ENCODE peak calls at places on chromosome 6, in four cellular contexts. N is T follicular helper cell, F is NCI-H748 treated with DMSO at 0.1 percent for 48 hours, X is PC-9. Z is an unnamed sample.

GRCh38 chr6:52361945-52362442 is at the start of gene PAQR8:
- DNase-seq in N (peak), F (peak), X (no peak), Z (peak)

GRCh38 chr6:46010771-46011170 is 4.9 kb downstream of the CLIC5 start:
- DNase-seq in N (no peak), F (no peak), X (no peak), Z (no peak)

GRCh38 chr6:11009353-11009752 is 34.8 kb downstream of the ELOVL2 start:
- DNase-seq in N (no peak), F (no peak), X (no peak), Z (no peak)

GRCh38 chr6:163585932-163586437 is 171.5 kb downstream of the QKI start:
- DNase-seq in N (no peak), F (no peak), X (peak), Z (no peak)

GRCh38 chr6:235763-236360 is 56.4 kb upstream of the DUSP22 start:
- DNase-seq in N (no peak), F (no peak), X (no peak), Z (no peak)

GRCh38 chr6:149885888-149886287 is 12.0 kb downstream of the RAET1E start:
- DNase-seq in N (no peak), F (no peak), X (no peak), Z (no peak)

GRCh38 chr6:167930300-167930699 is 67.2 kb upstream of the KIF25 start:
- DNase-seq in N (no peak), F (no peak), X (no peak), Z (no peak)

GRCh38 chr6:163949367-163949766 is 534.8 kb downstream of the QKI start:
- DNase-seq in N (no peak), F (no peak), X (no peak), Z (no peak)

GRCh38 chr6:38776515-38776914 is 61.4 kb downstream of the DNAH8 start:
- DNase-seq in N (no peak), F (no peak), X (peak), Z (no peak)

GRCh38 chr6:125037826-125038225 is 75.6 kb downstream of the RNF217 start:
- DNase-seq in N (no peak), F (no peak), X (no peak), Z (no peak)

GRCh38 chr6:86477510-86478166 is 459.7 kb upstream of the HTR1E start:
- DNase-seq in N (no peak), F (peak), X (no peak), Z (no peak)

GRCh38 chr6:53119772-53120409 is 28.8 kb downstream of the GCM1 start:
- DNase-seq in N (no peak), F (peak), X (peak), Z (no peak)

GRCh38 chr6:42831237-42831636 is 48.2 kb upstream of the RPL7L1 start:
- DNase-seq in N (no peak), F (no peak), X (no peak), Z (no peak)

GRCh38 chr6:24105146-24105545 is 20.9 kb upstream of the NRSN1 start:
- DNase-seq in N (no peak), F (no peak), X (no peak), Z (no peak)

GRCh38 chr6:6352772-6353171 is 32.3 kb upstream of the F13A1 start:
- DNase-seq in N (no peak), F (no peak), X (no peak), Z (no peak)

GRCh38 chr6:9397981-9398559 is 962.7 kb upstream of the SLC35B3 start:
- DNase-seq in N (no peak), F (peak), X (no peak), Z (no peak)

GRCh38 chr6:118895241-118895561 is 1.2 kb downstream of the ASF1A start:
- DNase-seq in N (no peak), F (no peak), X (no peak), Z (no peak)

GRCh38 chr6:73451166-73452106 is 661 bp downstream of the CGAS start:
- DNase-seq in N (no peak), F (peak), X (peak), Z (peak)

GRCh38 chr6:143958839-143959399 is 49.1 kb downstream of the PLAGL1 start:
- DNase-seq in N (no peak), F (no peak), X (no peak), Z (no peak)

GRCh38 chr6:7058250-7058923 is 49.4 kb upstream of the RREB1 start:
- DNase-seq in N (no peak), F (no peak), X (peak), Z (no peak)

GRCh38 chr6:23218751-23219150 is 649.4 kb downstream of the HDGFL1 start:
- DNase-seq in N (no peak), F (peak), X (no peak), Z (no peak)

GRCh38 chr6:99151634-99152344 is 197.7 kb downstream of the FAXC start:
- DNase-seq in N (no peak), F (no peak), X (no peak), Z (no peak)

GRCh38 chr6:73722318-73723060 is 26.5 kb downstream of the CD109 start:
- DNase-seq in N (no peak), F (no peak), X (no peak), Z (no peak)

GRCh38 chr6:21441386-21441785 is 152.2 kb upstream of the SOX4 start:
- DNase-seq in N (no peak), F (no peak), X (no peak), Z (no peak)

GRCh38 chr6:160141001-160141726 is 19.5 kb downstream of the SLC22A1 start:
- DNase-seq in N (no peak), F (no peak), X (no peak), Z (no peak)

GRCh38 chr6:156102129-156102528 is 646.5 kb upstream of the NOX3 start:
- DNase-seq in N (no peak), F (no peak), X (no peak), Z (no peak)

GRCh38 chr6:7153807-7154206 is 46.0 kb downstream of the RREB1 start:
- DNase-seq in N (no peak), F (no peak), X (no peak), Z (no peak)